ENCODE peak calls at places on chromosomes 2 and 18, in ten cellular contexts. S is SHP77; E is HT1080; L is psoas muscle; V is stimulated activated CD8-positive, alpha-beta memory T cell treated with anti-CD3 and anti-CD28 coated beads, Interleukin-4, amount 100 ng/mL, for 48 hours; J is ELF-1; O is NCI-H2107; X is putamen; H is stimulated activated naive B cell treated with anti-CD40 and anti-IgM and Interleukin-4, amounts not matched to agents 10 μg/mL and 1 μg/mL and 100 μg/mL, for 72 hours; T is body of pancreas. I is an unnamed sample.

GRCh38 chr18:26215247-26215970 is 10.8 kb upstream of the TAF4B start:
- DNase-seq in S (no peak), X (no peak), V (peak; percentile 39), T (no peak), O (no peak), L (no peak), H (peak; percentile 23), J (no peak), E (no peak), I (no peak)

GRCh38 chr18:39799010-39799409 is 2156.0 kb upstream of the PIK3C3 start:
- DNase-seq in S (peak; percentile 58), J (peak; percentile 36), V (no peak), H (no peak), X (no peak), E (peak; percentile 20), O (peak; percentile 8), T (no peak), L (no peak), I (no peak)

GRCh38 chr2:231068525-231069222 is 12.0 kb downstream of the PSMD1 start:
- DNase-seq in O (no peak), V (no peak), H (no peak), E (peak; percentile 72), X (no peak), T (no peak), S (no peak), L (no peak), J (no peak), I (no peak)

GRCh38 chr2:42312106-42312505 is 48.9 kb downstream of the COX7A2L start:
- DNase-seq in O (no peak), V (no peak), E (no peak), X (no peak), J (no peak), T (peak; percentile 60), L (no peak), H (no peak), S (no peak), I (no peak)

GRCh38 chr2:33214436-33214835 is 262.0 kb upstream of the RASGRP3 start:
- DNase-seq in S (no peak), L (no peak), O (no peak), H (no peak), T (peak; percentile 33), E (no peak), J (no peak), X (no peak), V (no peak), I (no peak)

GRCh38 chr2:66830881-66831280 is 396.0 kb downstream of the MEIS1 start:
- DNase-seq in L (no peak), X (no peak), S (no peak), O (no peak), T (no peak), V (no peak), H (no peak), E (no peak), J (no peak), I (no peak)

GRCh38 chr2:151030663-151031230 is 230.9 kb downstream of the RBM43 start:
- DNase-seq in O (no peak), T (no peak), V (peak; percentile 26), X (no peak), E (no peak), J (no peak), S (no peak), L (no peak), H (no peak), I (no peak)

GRCh38 chr2:157831573-157832315 is 44.4 kb downstream of the ACVR1 start:
- DNase-seq in E (no peak), O (no peak), L (no peak), T (no peak), J (no peak), V (no peak), H (no peak), X (no peak), S (no peak), I (no peak)

GRCh38 chr2:96838345-96839287 is 5.2 kb downstream of the ANKRD23 start:
- DNase-seq in S (no peak), J (no peak), V (no peak), E (no peak), T (no peak), H (no peak), X (no peak), O (no peak), L (no peak), I (no peak)

GRCh38 chr2:219536425-219536824 is 7.2 kb downstream of the CHPF start:
- DNase-seq in E (no peak), L (no peak), H (no peak), X (no peak), T (no peak), S (no peak), V (no peak), O (no peak), J (no peak), I (no peak)

GRCh38 chr2:43236256-43236655 is 9.8 kb upstream of the ZFP36L2 start:
- DNase-seq in E (no peak), H (no peak), L (no peak), S (no peak), X (no peak), V (no peak), O (no peak), J (no peak), T (no peak), I (no peak)

GRCh38 chr2:45839388-45840251 is 188.1 kb downstream of the PRKCE start:
- DNase-seq in S (no peak), X (peak; percentile 25), T (no peak), L (no peak), V (no peak), O (peak; percentile 31), E (no peak), H (no peak), J (no peak), I (peak; percentile 44)

GRCh38 chr2:15776629-15776919 is 163.8 kb upstream of the MYCN start:
- DNase-seq in S (no peak), L (no peak), J (no peak), E (no peak), V (no peak), T (no peak), H (no peak), X (no peak), O (no peak), I (no peak)

GRCh38 chr18:13470555-13471494 is 252.3 kb downstream of the LDLRAD4 start:
- DNase-seq in L (no peak), V (no peak), J (no peak), S (no peak), H (no peak), O (no peak), T (peak; percentile 60), E (no peak), X (no peak), I (no peak)

GRCh38 chr2:238270606-238271005 is 17.8 kb downstream of the PER2 start:
- DNase-seq in O (no peak), V (no peak), E (no peak), H (no peak), L (peak; percentile 10), T (no peak), J (no peak), X (no peak), S (no peak), I (no peak)

GRCh38 chr2:215528555-215528954 is 92.7 kb upstream of the FN1 start:
- DNase-seq in S (no peak), L (no peak), E (peak; percentile 99), H (no peak), V (no peak), J (peak; percentile 8), X (no peak), O (no peak), T (peak; percentile 4), I (no peak)

GRCh38 chr18:57846258-57846657 is 43.1 kb upstream of the ATP8B1 start:
- DNase-seq in H (no peak), E (peak; percentile 82), X (no peak), S (no peak), O (no peak), T (peak; percentile 69), L (no peak), J (no peak), V (no peak), I (no peak)

GRCh38 chr18:44637210-44638051 is 43.3 kb upstream of the SETBP1 start:
- DNase-seq in J (no peak), H (no peak), E (peak; percentile 86), X (no peak), L (no peak), V (no peak), S (no peak), T (no peak), O (no peak), I (no peak)

GRCh38 chr2:29502452-29502851 is 387.2 kb downstream of the CLIP4 start:
- DNase-seq in X (no peak), V (no peak), O (no peak), S (no peak), T (no peak), H (no peak), E (no peak), J (no peak), L (no peak), I (no peak)

I was measured in head of caudate nucleus.